ENCODE peak calls at places on chromosomes 6 and 20, in eight cellular contexts. One of them, this sample, is unnamed.

GRCh38 chr20:5835234-5835845 is 85.1 kb downstream of the SHLD1 start:
- DNase-seq in cardiac muscle cell: peak
- DNase-seq in fibroblast of pulmonary artery: peak
- DNase-seq in epithelial cell of esophagus: peak
- DNase-seq in activated gamma-delta T cell treated with Interleukin-2 at 50 U/mL for 16 hours: peak
- DNase-seq in NCI-H1092: peak
- DNase-seq in kidney: no peak
- DNase-seq in hippocampal formation: no peak
- DNase-seq in this sample: peak

GRCh38 chr20:50642288-50642803 is 49.0 kb downstream of the RIPOR3 start:
- DNase-seq in cardiac muscle cell: peak
- DNase-seq in fibroblast of pulmonary artery: no peak
- DNase-seq in epithelial cell of esophagus: no peak
- DNase-seq in activated gamma-delta T cell treated with Interleukin-2 at 50 U/mL for 16 hours: no peak
- DNase-seq in NCI-H1092: no peak
- DNase-seq in kidney: no peak
- DNase-seq in hippocampal formation: no peak
- DNase-seq in this sample: no peak

GRCh38 chr20:38199506-38200390 is 34.7 kb upstream of the TGM2 start:
- DNase-seq in cardiac muscle cell: peak
- DNase-seq in fibroblast of pulmonary artery: peak
- DNase-seq in epithelial cell of esophagus: no peak
- DNase-seq in activated gamma-delta T cell treated with Interleukin-2 at 50 U/mL for 16 hours: no peak
- DNase-seq in NCI-H1092: no peak
- DNase-seq in kidney: no peak
- DNase-seq in hippocampal formation: no peak
- DNase-seq in this sample: no peak

GRCh38 chr6:118705799-118706481 is 54.5 kb upstream of the CEP85L start:
- DNase-seq in cardiac muscle cell: peak
- DNase-seq in fibroblast of pulmonary artery: peak
- DNase-seq in epithelial cell of esophagus: peak
- DNase-seq in activated gamma-delta T cell treated with Interleukin-2 at 50 U/mL for 16 hours: peak
- DNase-seq in NCI-H1092: no peak
- DNase-seq in kidney: no peak
- DNase-seq in hippocampal formation: no peak
- DNase-seq in this sample: no peak

GRCh38 chr6:119466226-119466625 is 116.7 kb upstream of the MAN1A1 start:
- DNase-seq in cardiac muscle cell: no peak
- DNase-seq in fibroblast of pulmonary artery: no peak
- DNase-seq in epithelial cell of esophagus: no peak
- DNase-seq in activated gamma-delta T cell treated with Interleukin-2 at 50 U/mL for 16 hours: no peak
- DNase-seq in NCI-H1092: no peak
- DNase-seq in kidney: no peak
- DNase-seq in hippocampal formation: no peak
- DNase-seq in this sample: no peak

GRCh38 chr6:34248198-34248726 is 544 bp downstream of the SMIM29 start:
- DNase-seq in cardiac muscle cell: no peak
- DNase-seq in fibroblast of pulmonary artery: no peak
- DNase-seq in epithelial cell of esophagus: no peak
- DNase-seq in activated gamma-delta T cell treated with Interleukin-2 at 50 U/mL for 16 hours: no peak
- DNase-seq in NCI-H1092: no peak
- DNase-seq in kidney: peak
- DNase-seq in hippocampal formation: no peak
- DNase-seq in this sample: no peak

GRCh38 chr20:12961725-12962124 is 47.0 kb upstream of the SPTLC3 start:
- DNase-seq in cardiac muscle cell: no peak
- DNase-seq in fibroblast of pulmonary artery: no peak
- DNase-seq in epithelial cell of esophagus: no peak
- DNase-seq in activated gamma-delta T cell treated with Interleukin-2 at 50 U/mL for 16 hours: no peak
- DNase-seq in NCI-H1092: no peak
- DNase-seq in kidney: no peak
- DNase-seq in hippocampal formation: no peak
- DNase-seq in this sample: no peak

GRCh38 chr6:84568971-84569370 is 195.4 kb downstream of the TBX18 start:
- DNase-seq in cardiac muscle cell: peak
- DNase-seq in fibroblast of pulmonary artery: peak
- DNase-seq in epithelial cell of esophagus: peak
- DNase-seq in activated gamma-delta T cell treated with Interleukin-2 at 50 U/mL for 16 hours: no peak
- DNase-seq in NCI-H1092: no peak
- DNase-seq in kidney: no peak
- DNase-seq in hippocampal formation: no peak
- DNase-seq in this sample: no peak

GRCh38 chr20:64057628-64058498 is 5.1 kb upstream of the TCEA2 start:
- DNase-seq in cardiac muscle cell: peak
- DNase-seq in fibroblast of pulmonary artery: peak
- DNase-seq in epithelial cell of esophagus: peak
- DNase-seq in activated gamma-delta T cell treated with Interleukin-2 at 50 U/mL for 16 hours: peak
- DNase-seq in NCI-H1092: peak
- DNase-seq in kidney: no peak
- DNase-seq in hippocampal formation: no peak
- DNase-seq in this sample: peak

GRCh38 chr6:155313602-155314091 is 637 bp downstream of the TFB1M start:
- DNase-seq in cardiac muscle cell: no peak
- DNase-seq in fibroblast of pulmonary artery: peak
- DNase-seq in epithelial cell of esophagus: peak
- DNase-seq in activated gamma-delta T cell treated with Interleukin-2 at 50 U/mL for 16 hours: no peak
- DNase-seq in NCI-H1092: no peak
- DNase-seq in kidney: no peak
- DNase-seq in hippocampal formation: no peak
- DNase-seq in this sample: peak

GRCh38 chr6:73455865-73456629 is 4.0 kb upstream of the CGAS start:
- DNase-seq in cardiac muscle cell: peak
- DNase-seq in fibroblast of pulmonary artery: peak
- DNase-seq in epithelial cell of esophagus: peak
- DNase-seq in activated gamma-delta T cell treated with Interleukin-2 at 50 U/mL for 16 hours: no peak
- DNase-seq in NCI-H1092: no peak
- DNase-seq in kidney: no peak
- DNase-seq in hippocampal formation: no peak
- DNase-seq in this sample: peak

GRCh38 chr20:18057106-18057993 is at the start of gene OVOL2:
- DNase-seq in cardiac muscle cell: no peak
- DNase-seq in fibroblast of pulmonary artery: peak
- DNase-seq in epithelial cell of esophagus: peak
- DNase-seq in activated gamma-delta T cell treated with Interleukin-2 at 50 U/mL for 16 hours: no peak
- DNase-seq in NCI-H1092: no peak
- DNase-seq in kidney: peak
- DNase-seq in hippocampal formation: no peak
- DNase-seq in this sample: peak

GRCh38 chr6:43687437-43688347 is at the start of gene MRPS18A:
- DNase-seq in cardiac muscle cell: peak
- DNase-seq in fibroblast of pulmonary artery: peak
- DNase-seq in epithelial cell of esophagus: peak
- DNase-seq in activated gamma-delta T cell treated with Interleukin-2 at 50 U/mL for 16 hours: peak
- DNase-seq in NCI-H1092: peak
- DNase-seq in kidney: peak
- DNase-seq in hippocampal formation: peak
- DNase-seq in this sample: peak

GRCh38 chr6:112503210-112503609 is 156.1 kb downstream of the RFPL4B start:
- DNase-seq in cardiac muscle cell: no peak
- DNase-seq in fibroblast of pulmonary artery: no peak
- DNase-seq in epithelial cell of esophagus: no peak
- DNase-seq in activated gamma-delta T cell treated with Interleukin-2 at 50 U/mL for 16 hours: no peak
- DNase-seq in NCI-H1092: no peak
- DNase-seq in kidney: no peak
- DNase-seq in hippocampal formation: peak
- DNase-seq in this sample: no peak

GRCh38 chr6:159063549-159063948 is 18.8 kb upstream of the TAGAP start:
- DNase-seq in cardiac muscle cell: no peak
- DNase-seq in fibroblast of pulmonary artery: no peak
- DNase-seq in epithelial cell of esophagus: no peak
- DNase-seq in activated gamma-delta T cell treated with Interleukin-2 at 50 U/mL for 16 hours: no peak
- DNase-seq in NCI-H1092: no peak
- DNase-seq in kidney: no peak
- DNase-seq in hippocampal formation: no peak
- DNase-seq in this sample: no peak

GRCh38 chr6:51968265-51968664 is 119.1 kb downstream of the PKHD1 start:
- DNase-seq in cardiac muscle cell: no peak
- DNase-seq in fibroblast of pulmonary artery: no peak
- DNase-seq in epithelial cell of esophagus: no peak
- DNase-seq in activated gamma-delta T cell treated with Interleukin-2 at 50 U/mL for 16 hours: no peak
- DNase-seq in NCI-H1092: no peak
- DNase-seq in kidney: no peak
- DNase-seq in hippocampal formation: no peak
- DNase-seq in this sample: no peak

GRCh38 chr6:45650527-45651135 is 272.9 kb upstream of the SUPT3H start:
- DNase-seq in cardiac muscle cell: peak
- DNase-seq in fibroblast of pulmonary artery: peak
- DNase-seq in epithelial cell of esophagus: peak
- DNase-seq in activated gamma-delta T cell treated with Interleukin-2 at 50 U/mL for 16 hours: no peak
- DNase-seq in NCI-H1092: no peak
- DNase-seq in kidney: no peak
- DNase-seq in hippocampal formation: no peak
- DNase-seq in this sample: peak

GRCh38 chr20:13148402-13148801 is 72.7 kb upstream of the ISM1 start:
- DNase-seq in cardiac muscle cell: no peak
- DNase-seq in fibroblast of pulmonary artery: no peak
- DNase-seq in epithelial cell of esophagus: no peak
- DNase-seq in activated gamma-delta T cell treated with Interleukin-2 at 50 U/mL for 16 hours: no peak
- DNase-seq in NCI-H1092: no peak
- DNase-seq in kidney: no peak
- DNase-seq in hippocampal formation: no peak
- DNase-seq in this sample: no peak

GRCh38 chr6:18493421-18493891 is 106.3 kb downstream of the RNF144B start:
- DNase-seq in cardiac muscle cell: no peak
- DNase-seq in fibroblast of pulmonary artery: no peak
- DNase-seq in epithelial cell of esophagus: peak
- DNase-seq in activated gamma-delta T cell treated with Interleukin-2 at 50 U/mL for 16 hours: no peak
- DNase-seq in NCI-H1092: no peak
- DNase-seq in kidney: no peak
- DNase-seq in hippocampal formation: no peak
- DNase-seq in this sample: no peak

GRCh38 chr6:52591832-52592231 is 15.0 kb upstream of the TRAM2 start:
- DNase-seq in cardiac muscle cell: no peak
- DNase-seq in fibroblast of pulmonary artery: no peak
- DNase-seq in epithelial cell of esophagus: no peak
- DNase-seq in activated gamma-delta T cell treated with Interleukin-2 at 50 U/mL for 16 hours: no peak
- DNase-seq in NCI-H1092: no peak
- DNase-seq in kidney: no peak
- DNase-seq in hippocampal formation: no peak
- DNase-seq in this sample: no peak

GRCh38 chr6:49606696-49607390 is 29.8 kb downstream of the RHAG start:
- DNase-seq in cardiac muscle cell: peak
- DNase-seq in fibroblast of pulmonary artery: peak
- DNase-seq in epithelial cell of esophagus: peak
- DNase-seq in activated gamma-delta T cell treated with Interleukin-2 at 50 U/mL for 16 hours: no peak
- DNase-seq in NCI-H1092: peak
- DNase-seq in kidney: no peak
- DNase-seq in hippocampal formation: peak
- DNase-seq in this sample: peak

GRCh38 chr20:51586005-51586440 is 43.5 kb upstream of the NFATC2 start:
- DNase-seq in cardiac muscle cell: peak
- DNase-seq in fibroblast of pulmonary artery: peak
- DNase-seq in epithelial cell of esophagus: peak
- DNase-seq in activated gamma-delta T cell treated with Interleukin-2 at 50 U/mL for 16 hours: no peak
- DNase-seq in NCI-H1092: no peak
- DNase-seq in kidney: no peak
- DNase-seq in hippocampal formation: no peak
- DNase-seq in this sample: peak

GRCh38 chr6:21193790-21194189 is 399.8 kb upstream of the SOX4 start:
- DNase-seq in cardiac muscle cell: no peak
- DNase-seq in fibroblast of pulmonary artery: no peak
- DNase-seq in epithelial cell of esophagus: no peak
- DNase-seq in activated gamma-delta T cell treated with Interleukin-2 at 50 U/mL for 16 hours: no peak
- DNase-seq in NCI-H1092: no peak
- DNase-seq in kidney: no peak
- DNase-seq in hippocampal formation: no peak
- DNase-seq in this sample: no peak

GRCh38 chr6:14074723-14075503 is 42.7 kb upstream of the CD83 start:
- DNase-seq in cardiac muscle cell: peak
- DNase-seq in fibroblast of pulmonary artery: peak
- DNase-seq in epithelial cell of esophagus: peak
- DNase-seq in activated gamma-delta T cell treated with Interleukin-2 at 50 U/mL for 16 hours: no peak
- DNase-seq in NCI-H1092: no peak
- DNase-seq in kidney: no peak
- DNase-seq in hippocampal formation: peak
- DNase-seq in this sample: peak

GRCh38 chr20:52959125-52959524 is 13.0 kb upstream of the TSHZ2 start:
- DNase-seq in cardiac muscle cell: peak
- DNase-seq in fibroblast of pulmonary artery: no peak
- DNase-seq in epithelial cell of esophagus: peak
- DNase-seq in activated gamma-delta T cell treated with Interleukin-2 at 50 U/mL for 16 hours: no peak
- DNase-seq in NCI-H1092: peak
- DNase-seq in kidney: no peak
- DNase-seq in hippocampal formation: no peak
- DNase-seq in this sample: no peak

GRCh38 chr6:108419474-108419873 is 124.6 kb downstream of the AFG1L start:
- DNase-seq in cardiac muscle cell: no peak
- DNase-seq in fibroblast of pulmonary artery: no peak
- DNase-seq in epithelial cell of esophagus: no peak
- DNase-seq in activated gamma-delta T cell treated with Interleukin-2 at 50 U/mL for 16 hours: no peak
- DNase-seq in NCI-H1092: no peak
- DNase-seq in kidney: no peak
- DNase-seq in hippocampal formation: no peak
- DNase-seq in this sample: no peak

GRCh38 chr20:49750611-49751396 is 37.1 kb upstream of the B4GALT5 start:
- DNase-seq in cardiac muscle cell: no peak
- DNase-seq in fibroblast of pulmonary artery: no peak
- DNase-seq in epithelial cell of esophagus: no peak
- DNase-seq in activated gamma-delta T cell treated with Interleukin-2 at 50 U/mL for 16 hours: peak
- DNase-seq in NCI-H1092: no peak
- DNase-seq in kidney: no peak
- DNase-seq in hippocampal formation: no peak
- DNase-seq in this sample: no peak

GRCh38 chr6:134351615-134352474 is 33.9 kb upstream of the SGK1 start:
- DNase-seq in cardiac muscle cell: no peak
- DNase-seq in fibroblast of pulmonary artery: no peak
- DNase-seq in epithelial cell of esophagus: no peak
- DNase-seq in activated gamma-delta T cell treated with Interleukin-2 at 50 U/mL for 16 hours: no peak
- DNase-seq in NCI-H1092: no peak
- DNase-seq in kidney: no peak
- DNase-seq in hippocampal formation: no peak
- DNase-seq in this sample: no peak

GRCh38 chr20:57879437-57880115 is 169.8 kb upstream of the PMEPA1 start:
- DNase-seq in cardiac muscle cell: no peak
- DNase-seq in fibroblast of pulmonary artery: no peak
- DNase-seq in epithelial cell of esophagus: no peak
- DNase-seq in activated gamma-delta T cell treated with Interleukin-2 at 50 U/mL for 16 hours: no peak
- DNase-seq in NCI-H1092: no peak
- DNase-seq in kidney: no peak
- DNase-seq in hippocampal formation: no peak
- DNase-seq in this sample: no peak

GRCh38 chr6:36912583-36912982 is 26.8 kb downstream of the C6orf89 start:
- DNase-seq in cardiac muscle cell: peak
- DNase-seq in fibroblast of pulmonary artery: peak
- DNase-seq in epithelial cell of esophagus: peak
- DNase-seq in activated gamma-delta T cell treated with Interleukin-2 at 50 U/mL for 16 hours: peak
- DNase-seq in NCI-H1092: no peak
- DNase-seq in kidney: no peak
- DNase-seq in hippocampal formation: no peak
- DNase-seq in this sample: peak

GRCh38 chr6:33632603-33633039 is 11.5 kb downstream of the ITPR3 start:
- DNase-seq in cardiac muscle cell: peak
- DNase-seq in fibroblast of pulmonary artery: peak
- DNase-seq in epithelial cell of esophagus: peak
- DNase-seq in activated gamma-delta T cell treated with Interleukin-2 at 50 U/mL for 16 hours: peak
- DNase-seq in NCI-H1092: no peak
- DNase-seq in kidney: no peak
- DNase-seq in hippocampal formation: peak
- DNase-seq in this sample: no peak

GRCh38 chr6:170041526-170041925 is 249.4 kb downstream of the DLL1 start:
- DNase-seq in cardiac muscle cell: no peak
- DNase-seq in fibroblast of pulmonary artery: no peak
- DNase-seq in epithelial cell of esophagus: no peak
- DNase-seq in activated gamma-delta T cell treated with Interleukin-2 at 50 U/mL for 16 hours: no peak
- DNase-seq in NCI-H1092: no peak
- DNase-seq in kidney: peak
- DNase-seq in hippocampal formation: no peak
- DNase-seq in this sample: no peak

GRCh38 chr6:106736502-106736901 is 107.1 kb downstream of the QRSL1 start:
- DNase-seq in cardiac muscle cell: no peak
- DNase-seq in fibroblast of pulmonary artery: no peak
- DNase-seq in epithelial cell of esophagus: peak
- DNase-seq in activated gamma-delta T cell treated with Interleukin-2 at 50 U/mL for 16 hours: no peak
- DNase-seq in NCI-H1092: no peak
- DNase-seq in kidney: no peak
- DNase-seq in hippocampal formation: no peak
- DNase-seq in this sample: no peak

GRCh38 chr20:22924949-22925612 is 110.0 kb upstream of the SSTR4 start:
- DNase-seq in cardiac muscle cell: no peak
- DNase-seq in fibroblast of pulmonary artery: no peak
- DNase-seq in epithelial cell of esophagus: no peak
- DNase-seq in activated gamma-delta T cell treated with Interleukin-2 at 50 U/mL for 16 hours: no peak
- DNase-seq in NCI-H1092: no peak
- DNase-seq in kidney: peak
- DNase-seq in hippocampal formation: no peak
- DNase-seq in this sample: no peak